ENCODE peak calls at places on chromosomes 5 and 9, in eight cellular contexts. B is uterus, K is foreskin fibroblast, A is kidney, P is cardiac fibroblast, X is fibroblast of mammary gland, G is IMR-90, I is GM12865. N is an unnamed sample.

GRCh38 chr5:73907164-73907563 is 281.2 kb downstream of the ARHGEF28 start:
- DNase-seq in B (no peak), K (no peak), A (no peak), P (no peak), X (no peak), G (no peak), I (no peak), N (no peak)

GRCh38 chr5:77379558-77380061 is 112.5 kb downstream of the WDR41 start:
- DNase-seq in B (no peak), K (no peak), A (no peak), P (no peak), X (no peak), G (no peak), I (peak; percentile 82), N (no peak)

GRCh38 chr5:142426129-142426641 is 101.4 kb upstream of the SPRY4 start:
- DNase-seq in B (peak; percentile 51), K (no peak), A (no peak), P (no peak), X (peak; percentile 43), G (peak; percentile 63), I (no peak), N (peak; percentile 84)

GRCh38 chr9:77469515-77470197 is 178.5 kb downstream of the GNA14 start:
- DNase-seq in B (no peak), K (no peak), A (no peak), P (peak; percentile 41), X (peak; percentile 35), G (no peak), I (no peak), N (no peak)

GRCh38 chr5:143653256-143653655 is 158.7 kb upstream of the HMHB1 start:
- DNase-seq in B (no peak), K (no peak), A (no peak), P (no peak), X (no peak), G (no peak), I (peak; percentile 33), N (no peak)

GRCh38 chr5:72244862-72245371 is 75.1 kb downstream of the MRPS27 start:
- DNase-seq in B (peak; percentile 35), K (peak; percentile 60), A (no peak), P (peak; percentile 77), X (peak; percentile 71), G (peak; percentile 61), I (peak; percentile 61), N (peak; percentile 81)

GRCh38 chr9:137136926-137137607 is 1.9 kb upstream of the GRIN1 start:
- DNase-seq in B (no peak), K (no peak), A (no peak), P (no peak), X (no peak), G (no peak), I (no peak), N (no peak)

GRCh38 chr5:141559481-141559880 is 59.3 kb downstream of the DIAPH1 start:
- DNase-seq in B (no peak), K (peak; percentile 33), A (no peak), P (peak; percentile 85), X (peak; percentile 82), G (peak; percentile 73), I (no peak), N (peak; percentile 60)

GRCh38 chr5:73280821-73281746 is 108.1 kb downstream of the TMEM174 start:
- DNase-seq in B (peak; percentile 65), K (no peak), A (peak; percentile 77), P (peak; percentile 78), X (peak; percentile 86), G (peak; percentile 65), I (no peak), N (peak; percentile 67)

DNA sequence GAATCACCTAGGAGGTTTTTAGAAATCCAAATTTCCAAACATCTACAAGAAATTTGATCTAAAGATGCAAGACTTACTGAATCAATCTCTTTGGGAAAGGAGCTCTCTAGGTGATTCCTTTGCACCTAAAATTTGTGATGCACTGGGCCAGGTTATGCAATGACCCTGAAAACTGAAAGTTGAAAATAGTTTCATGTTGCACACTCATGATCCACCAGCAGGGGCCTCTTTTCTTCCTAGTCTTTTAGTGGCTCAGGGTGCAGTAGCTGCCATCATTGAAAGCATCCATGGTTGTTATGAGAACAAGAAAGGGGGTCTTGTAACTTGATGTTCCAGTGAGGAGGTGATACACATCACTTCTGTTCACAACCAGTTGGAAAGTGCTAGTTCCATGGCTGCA is 486.8 kb downstream of the PSAT1 start:
- DNase-seq in B (no peak), K (no peak), A (no peak), P (no peak), X (no peak), G (no peak), I (no peak), N (peak; percentile 16)
- TF ChIP-seq CTCF in B (no peak), K (peak; percentile 28), A (no peak), P (peak; percentile 35), X (no peak), G (peak; percentile 5), I (no peak), N (peak; percentile 55)

GRCh38 chr5:114330916-114331531 is 30.8 kb upstream of the KCNN2 start:
- DNase-seq in B (no peak), K (no peak), A (no peak), P (no peak), X (no peak), G (no peak), I (no peak), N (no peak)
- H3K4me3 ChIP-seq in B (no peak overlapping the region), K (no peak overlapping the region), A (no peak overlapping the region), P (no peak overlapping the region), X (no peak overlapping the region), G (no peak overlapping the region), I (no peak overlapping the region), N (no peak overlapping the region)

DNA sequence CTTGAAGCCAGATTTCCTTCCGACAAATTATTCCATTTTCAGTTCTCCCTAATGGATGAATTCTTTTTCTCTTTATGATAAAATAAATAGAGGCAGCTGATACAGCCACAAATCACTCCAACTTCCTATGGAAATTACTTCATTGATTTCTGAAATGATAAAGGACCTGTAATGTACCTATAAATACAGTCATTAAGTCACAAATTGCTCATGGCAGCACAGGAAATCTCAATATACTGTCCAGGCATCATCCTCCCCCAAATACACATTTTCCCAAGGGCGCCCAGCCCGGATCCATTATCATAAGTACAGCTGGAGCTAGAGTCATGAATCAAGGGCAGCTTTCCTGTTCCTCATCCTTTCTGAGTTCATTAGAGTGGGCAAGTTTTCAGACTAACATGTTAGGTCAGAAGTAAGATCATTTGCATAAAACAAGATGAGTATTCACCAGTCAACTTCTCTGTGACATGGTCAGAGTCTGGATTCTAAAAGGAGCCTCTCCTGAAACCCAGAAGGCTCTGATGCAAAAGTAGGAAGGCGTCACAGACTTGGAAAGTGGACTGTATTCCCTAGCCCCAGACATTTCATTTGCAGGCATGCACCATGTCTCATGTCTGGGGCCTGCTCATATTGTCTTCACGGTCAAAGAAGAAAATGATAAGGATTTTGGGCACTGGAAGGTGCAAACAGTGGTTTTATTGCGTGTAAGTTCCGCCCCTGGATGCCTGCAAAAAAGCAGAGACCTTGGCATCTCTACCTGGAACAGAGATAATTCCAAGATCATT is 383.2 kb downstream of the PLK2 start:
- DNase-seq in B (no peak), K (no peak), A (no peak), P (no peak), X (no peak), G (no peak), I (no peak), N (no peak)
- TF ChIP-seq CTCF in B (no peak), K (no peak), A (no peak), P (no peak), X (no peak), G (no peak), I (no peak), N (no peak)

GRCh38 chr5:168529361-168530234 is 493 bp downstream of the FBLL1 start:
- DNase-seq in B (no peak), K (no peak), A (no peak), P (peak; percentile 7), X (no peak), G (no peak), I (no peak), N (no peak)
- H3K4me3 ChIP-seq in B (peak overlapping the region; percentile 28), K (no peak overlapping the region), A (peak overlapping the region; percentile 37), P (peak overlapping the region; percentile 24), X (peak overlapping the region; percentile 2), G (peak overlapping the region; percentile 41), I (no peak overlapping the region), N (peak overlapping the region; percentile 42)

GRCh38 chr9:5554254-5554653 is 43.9 kb downstream of the PDCD1LG2 start:
- DNase-seq in B (no peak), K (no peak), A (no peak), P (no peak), X (no peak), G (peak; percentile 18), I (peak; percentile 84), N (no peak)

GRCh38 chr9:5559659-5560058 is 49.3 kb downstream of the PDCD1LG2 start:
- DNase-seq in B (no peak), K (no peak), A (no peak), P (no peak), X (no peak), G (no peak), I (no peak), N (no peak)

GRCh38 chr9:5556101-5556500 is 45.8 kb downstream of the PDCD1LG2 start:
- DNase-seq in B (no peak), K (no peak), A (no peak), P (no peak), X (no peak), G (no peak), I (no peak), N (no peak)

GRCh38 chr9:5560439-5560838 is 50.1 kb downstream of the PDCD1LG2 start:
- DNase-seq in B (no peak), K (no peak), A (no peak), P (no peak), X (no peak), G (no peak), I (no peak), N (no peak)

DNA sequence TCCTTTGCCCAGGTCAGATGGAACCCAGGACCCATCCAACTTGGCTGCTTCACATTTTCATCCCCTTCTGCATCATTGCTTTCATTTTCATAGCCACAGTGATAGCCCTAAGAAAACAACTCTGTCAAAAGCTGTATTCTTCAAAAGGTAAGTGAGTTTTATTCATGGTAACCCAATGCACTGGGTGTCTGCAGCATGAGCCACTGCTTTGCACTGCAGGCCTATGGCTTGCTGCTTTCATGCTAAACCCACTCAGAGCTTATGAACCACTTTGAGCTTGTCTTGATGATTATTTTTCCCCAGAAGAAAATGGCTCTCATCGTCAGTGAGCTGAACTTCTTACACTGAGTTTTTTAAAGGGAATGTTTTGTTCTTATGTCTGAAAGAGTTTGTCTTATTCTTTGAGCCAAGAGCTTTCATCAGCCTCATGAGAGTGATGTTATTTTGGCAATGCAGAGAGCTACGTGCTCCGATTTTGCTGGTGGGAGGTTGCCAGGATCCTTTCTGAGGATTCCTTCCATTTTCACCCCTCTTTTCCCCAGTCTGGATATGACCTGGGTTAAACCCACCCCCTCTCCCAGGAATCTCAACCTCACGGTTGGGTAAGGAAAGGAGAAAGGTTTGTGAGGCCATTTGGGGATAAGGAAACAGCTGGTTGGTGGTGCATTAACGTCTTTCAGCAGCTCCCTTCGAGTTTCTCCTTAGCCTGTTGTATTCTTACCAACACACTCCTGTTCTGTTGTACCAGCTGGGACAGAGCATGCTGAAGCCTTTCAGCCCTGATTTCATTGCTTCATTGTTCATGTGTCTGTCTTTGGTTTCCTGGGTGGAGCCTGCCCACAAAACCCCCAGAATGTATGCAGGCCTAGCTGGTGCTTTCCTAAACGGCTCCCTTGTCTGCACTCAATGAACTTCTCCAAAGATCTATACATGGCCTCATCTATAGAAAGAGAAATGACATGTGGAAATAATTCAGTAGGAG is 47.6 kb downstream of the PDCD1LG2 start:
- DNase-seq in B (no peak), K (no peak), A (no peak), P (peak; percentile 97), X (no peak), G (no peak), I (peak; percentile 82), N (no peak)
- TF ChIP-seq CTCF in B (no peak), K (no peak), A (no peak), P (no peak), X (no peak), G (no peak), I (no peak), N (no peak)

GRCh38 chr5:173790177-173790719 is 97.9 kb upstream of the CPEB4 start:
- DNase-seq in B (no peak), K (no peak), A (no peak), P (no peak), X (no peak), G (no peak), I (no peak), N (no peak)
- H3K4me3 ChIP-seq in B (no peak overlapping the region), K (no peak overlapping the region), A (no peak overlapping the region), P (no peak overlapping the region), X (no peak overlapping the region), G (no peak overlapping the region), I (no peak overlapping the region), N (no peak overlapping the region)

N was measured in choroid plexus epithelial cell.